ENCODE peak calls at places on chromosomes 6 and 20, in six cellular contexts. E is psoas muscle, M is breast epithelium, K is GM20000, T is RWPE1, Z is lower lobe of right lung. H is an unnamed sample.

GRCh38 chr6:39040080-39040673 is 8.4 kb upstream of the GLP1R start:
- DNase-seq in Z (no peak), T (no peak), E (no peak), M (no peak), K (no peak), H (no peak)

GRCh38 chr20:30500829-30501440 is 756.5 kb upstream of the DEFB115 start:
- DNase-seq in M (no peak), K (no peak), T (no peak), E (no peak), Z (no peak), H (no peak)

GRCh38 chr20:59010995-59011873 is 4.2 kb upstream of the CTSZ start:
- DNase-seq in Z (no peak), E (no peak), T (peak; percentile 89), M (peak; percentile 91), K (no peak), H (peak; percentile 60)

GRCh38 chr6:28506807-28507475 is 8.7 kb downstream of the GPX6 start:
- DNase-seq in K (no peak), E (no peak), M (no peak), T (no peak), Z (no peak), H (no peak)

GRCh38 chr20:57030611-57031600 is 235.5 kb downstream of the BMP7 start:
- DNase-seq in T (peak; percentile 71), Z (no peak), M (no peak), K (no peak), E (no peak), H (no peak)

GRCh38 chr6:160996316-160996715 is 4.7 kb downstream of the MAP3K4 start:
- DNase-seq in T (peak; percentile 64), K (no peak), Z (no peak), E (no peak), M (no peak), H (no peak)

GRCh38 chr6:166580076-166581050 is 6.1 kb downstream of the RAMACL start:
- DNase-seq in K (no peak), T (no peak), E (no peak), M (no peak), Z (no peak), H (no peak)

GRCh38 chr20:38286586-38287502 is 17.1 kb upstream of the BPI start:
- DNase-seq in M (no peak), T (no peak), Z (no peak), E (no peak), K (no peak), H (no peak)

GRCh38 chr6:170048615-170049256 is 242.1 kb downstream of the DLL1 start:
- DNase-seq in Z (peak; percentile 82), T (no peak), E (peak; percentile 76), K (no peak), M (no peak), H (no peak)

GRCh38 chr6:163533443-163533842 is 118.9 kb downstream of the QKI start:
- DNase-seq in T (peak; percentile 66), E (no peak), K (no peak), Z (no peak), M (no peak), H (no peak)

GRCh38 chr6:90569223-90569622 is 17.6 kb downstream of the MAP3K7 start:
- DNase-seq in E (no peak), K (no peak), Z (no peak), M (no peak), T (no peak), H (no peak)

GRCh38 chr6:154890874-154891273 is 104.2 kb upstream of the TIAM2 start:
- DNase-seq in K (no peak), T (no peak), E (no peak), M (no peak), Z (no peak), H (no peak)

GRCh38 chr20:39047417-39047985 is 85.4 kb downstream of the DHX35 start:
- DNase-seq in M (no peak), Z (no peak), T (no peak), E (no peak), K (no peak), H (no peak)

GRCh38 chr6:134466751-134467525 is 149.0 kb upstream of the SGK1 start:
- DNase-seq in E (no peak), Z (no peak), T (peak; percentile 40), M (no peak), K (no peak), H (no peak)

GRCh38 chr6:121006024-121006423 is 328.3 kb downstream of the TBC1D32 start:
- DNase-seq in T (no peak), M (no peak), E (no peak), Z (no peak), K (no peak), H (no peak)

GRCh38 chr6:499617-500016 is 108.1 kb downstream of the IRF4 start:
- DNase-seq in M (no peak), K (peak; percentile 55), E (no peak), Z (no peak), T (no peak), H (peak; percentile 67)

GRCh38 chr6:84791233-84791632 is 26.8 kb upstream of the TBX18 start:
- DNase-seq in E (no peak), T (peak; percentile 37), K (no peak), M (no peak), Z (no peak), H (no peak)

GRCh38 chr6:87391334-87391733 is 16.4 kb upstream of the CFAP206 start:
- DNase-seq in K (peak; percentile 48), T (peak; percentile 36), M (no peak), Z (no peak), E (no peak), H (peak; percentile 19)

GRCh38 chr20:43065299-43065698 is 124.4 kb downstream of the PTPRT start:
- DNase-seq in M (no peak), K (no peak), Z (no peak), T (no peak), E (no peak), H (no peak)

GRCh38 chr6:107654736-107655135 is 164.8 kb downstream of the SOBP start:
- DNase-seq in Z (no peak), M (no peak), K (no peak), E (no peak), T (no peak), H (no peak)

GRCh38 chr20:1087311-1087710 is 31.1 kb upstream of the PSMF1 start:
- DNase-seq in M (no peak), T (no peak), Z (no peak), E (no peak), K (no peak), H (peak; percentile 36)

GRCh38 chr6:48184644-48185043 is 73.6 kb upstream of the PTCHD4 start:
- DNase-seq in T (no peak), E (no peak), Z (no peak), K (no peak), M (no peak), H (no peak)

GRCh38 chr20:36656733-36657132 is 10.7 kb upstream of the SLA2 start:
- DNase-seq in Z (no peak), M (no peak), K (no peak), E (no peak), T (no peak), H (no peak)

GRCh38 chr20:23151008-23151703 is 65.0 kb upstream of the CD93 start:
- DNase-seq in K (no peak), Z (no peak), E (peak; percentile 27), M (no peak), T (no peak), H (no peak)

GRCh38 chr6:90286884-90287488 is 9.7 kb downstream of the BACH2 start:
- DNase-seq in E (no peak), M (no peak), Z (no peak), K (no peak), T (peak; percentile 37), H (peak; percentile 88)

GRCh38 chr20:20084296-20084752 is 32.0 kb downstream of the CFAP61 start:
- DNase-seq in M (no peak), Z (no peak), K (no peak), E (peak; percentile 80), T (no peak), H (no peak)

GRCh38 chr20:9999660-10000059 is 35.1 kb upstream of the ANKEF1 start:
- DNase-seq in M (no peak), T (no peak), Z (no peak), E (no peak), K (no peak), H (no peak)

GRCh38 chr6:153083869-153084268 is 47.2 kb downstream of the RGS17 start:
- DNase-seq in K (no peak), T (no peak), E (no peak), M (no peak), Z (no peak), H (no peak)

GRCh38 chr6:54294965-54295532 is 13.2 kb upstream of the TINAG start:
- DNase-seq in Z (peak; percentile 35), M (no peak), K (no peak), E (no peak), T (no peak), H (no peak)

GRCh38 chr20:574297-574942 is 30.8 kb upstream of the CSNK2A1 start:
- DNase-seq in Z (no peak), E (peak; percentile 56), T (no peak), M (no peak), K (no peak), H (no peak)

GRCh38 chr6:169529931-169530761 is 171.7 kb downstream of the WDR27 start:
- DNase-seq in E (no peak), T (no peak), M (peak; percentile 37), Z (peak; percentile 55), K (no peak), H (peak; percentile 79)

GRCh38 chr20:46539113-46539512 is 11.3 kb downstream of the OCSTAMP start:
- DNase-seq in T (no peak), E (no peak), K (no peak), M (no peak), Z (no peak), H (no peak)
- TF ChIP-seq CTCF in T (no peak), E (no peak), K (no peak), M (no peak), Z (no peak), H (no peak)

GRCh38 chr6:34272022-34272926 is 23.5 kb upstream of the SMIM29 start:
- DNase-seq in E (no peak), K (peak; percentile 37), Z (peak; percentile 63), M (no peak), T (no peak), H (no peak)
- TF ChIP-seq CTCF in E (no peak), K (no peak), Z (no peak), M (no peak), T (no peak), H (no peak)

GRCh38 chr6:112282217-112282616 is 27.9 kb upstream of the LAMA4 start:
- DNase-seq in M (peak; percentile 35), Z (peak; percentile 44), K (no peak), E (peak; percentile 55), T (peak; percentile 62), H (no peak)
- TF ChIP-seq CTCF in M (no peak), Z (peak; percentile 23), K (no peak), E (peak; percentile 25), T (no peak), H (no peak)

DNA sequence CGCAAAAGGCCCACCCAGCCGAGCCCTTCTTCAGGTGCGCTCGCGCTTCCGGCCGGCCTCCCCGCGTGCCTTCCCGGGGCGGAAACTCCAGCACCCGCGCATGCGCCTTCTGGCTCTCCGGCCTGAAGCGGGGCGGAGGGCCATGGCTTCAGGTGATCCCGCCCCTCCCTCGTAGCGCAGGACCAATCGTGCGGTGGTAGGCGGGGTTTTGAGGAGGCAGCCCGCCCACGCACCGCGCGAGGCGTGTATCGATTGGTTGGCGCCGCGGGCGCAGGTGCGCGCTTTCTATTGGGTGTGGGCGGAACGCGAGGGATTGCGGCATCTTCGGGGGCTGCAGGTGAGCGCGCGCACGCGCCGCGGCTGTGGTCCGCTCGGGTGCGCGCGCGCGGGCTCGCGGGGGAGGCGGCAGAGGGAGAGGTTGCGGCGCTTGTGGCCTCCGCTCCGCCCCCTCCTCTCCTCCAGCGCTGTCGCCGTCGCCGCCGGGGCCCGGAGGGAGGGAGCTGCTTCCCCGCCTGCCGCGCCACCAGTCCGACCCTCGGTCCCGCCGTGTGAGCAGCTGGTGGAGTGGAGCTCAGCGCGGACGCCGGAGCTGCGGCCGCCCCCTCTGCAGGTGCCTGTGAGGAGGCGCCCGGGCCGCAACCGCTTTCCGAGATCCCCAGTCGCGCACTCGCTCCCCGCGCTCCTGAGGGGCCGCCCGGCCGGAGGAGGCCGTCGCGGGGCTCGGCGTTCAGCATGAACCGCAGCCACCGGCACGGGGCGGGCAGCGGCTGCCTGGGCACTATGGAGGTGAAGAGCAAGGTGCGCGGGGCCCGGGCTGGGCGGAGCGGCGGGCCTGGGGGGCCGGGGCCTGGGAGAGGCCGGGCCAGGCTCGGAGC is at the start of gene PARD6B:
- DNase-seq in T (peak; percentile 100), K (peak; percentile 100), E (peak; percentile 98), M (peak; percentile 100), Z (peak; percentile 98), H (peak; percentile 100)
- TF ChIP-seq CTCF in T (no peak), K (no peak), E (no peak), M (no peak), Z (no peak), H (no peak)